ENCODE peak calls at places on chromosomes 3 and 15, in seven cellular contexts. One of them, this sample, is unnamed.

GRCh38 chr15:51016615-51017014 is 78.1 kb downstream of the TNFAIP8L3 start:
- DNase-seq in neural progenitor cell: no peak
- DNase-seq in OCI-LY7: no peak
- DNase-seq in MM.1S: no peak
- DNase-seq in SK-N-SH: no peak
- DNase-seq in HCT116: no peak
- DNase-seq in GM23338: no peak
- DNase-seq in this sample: no peak

GRCh38 chr15:64690008-64690407 is 85.4 kb downstream of the RBPMS2 start:
- DNase-seq in SK-N-SH: no peak
- DNase-seq in HCT116: no peak
- DNase-seq in neural progenitor cell: no peak
- DNase-seq in GM23338: no peak
- DNase-seq in MM.1S: no peak
- DNase-seq in OCI-LY7: no peak
- DNase-seq in this sample: no peak

GRCh38 chr15:73704869-73705645 is 20.9 kb downstream of the CD276 start:
- DNase-seq in MM.1S: peak; percentile 59
- DNase-seq in GM23338: peak; percentile 89
- DNase-seq in neural progenitor cell: peak; percentile 78
- DNase-seq in HCT116: no peak
- DNase-seq in SK-N-SH: peak; percentile 86
- DNase-seq in OCI-LY7: peak; percentile 67
- DNase-seq in this sample: peak; percentile 66

GRCh38 chr3:128276577-128277183 is 123.4 kb downstream of the EEFSEC start:
- DNase-seq in OCI-LY7: no peak
- DNase-seq in MM.1S: no peak
- DNase-seq in neural progenitor cell: no peak
- DNase-seq in SK-N-SH: no peak
- DNase-seq in GM23338: no peak
- DNase-seq in HCT116: no peak
- DNase-seq in this sample: no peak

GRCh38 chr3:168467085-168467714 is 371.5 kb upstream of the GOLIM4 start:
- DNase-seq in OCI-LY7: no peak
- DNase-seq in HCT116: no peak
- DNase-seq in GM23338: peak; percentile 76
- DNase-seq in MM.1S: peak; percentile 84
- DNase-seq in neural progenitor cell: peak; percentile 67
- DNase-seq in SK-N-SH: peak; percentile 23
- DNase-seq in this sample: peak; percentile 32

GRCh38 chr3:44992555-44993470 is 16.8 kb downstream of the EXOSC7 start:
- DNase-seq in OCI-LY7: peak; percentile 13
- DNase-seq in SK-N-SH: peak; percentile 36
- DNase-seq in HCT116: no peak
- DNase-seq in neural progenitor cell: peak; percentile 64
- DNase-seq in GM23338: peak; percentile 77
- DNase-seq in MM.1S: no peak
- DNase-seq in this sample: peak; percentile 66

GRCh38 chr3:13892304-13892703 is 12.4 kb upstream of the WNT7A start:
- DNase-seq in HCT116: no peak
- DNase-seq in MM.1S: no peak
- DNase-seq in OCI-LY7: no peak
- DNase-seq in neural progenitor cell: no peak
- DNase-seq in SK-N-SH: no peak
- DNase-seq in GM23338: no peak
- DNase-seq in this sample: no peak

GRCh38 chr3:105553851-105554250 is 187.1 kb downstream of the ALCAM start:
- DNase-seq in GM23338: no peak
- DNase-seq in MM.1S: no peak
- DNase-seq in OCI-LY7: no peak
- DNase-seq in HCT116: no peak
- DNase-seq in neural progenitor cell: no peak
- DNase-seq in SK-N-SH: no peak
- DNase-seq in this sample: peak; percentile 62

GRCh38 chr3:83003917-83004316 is 1242.5 kb upstream of the GBE1 start:
- DNase-seq in HCT116: no peak
- DNase-seq in OCI-LY7: peak; percentile 71
- DNase-seq in GM23338: peak; percentile 14
- DNase-seq in MM.1S: no peak
- DNase-seq in SK-N-SH: no peak
- DNase-seq in neural progenitor cell: peak; percentile 14
- DNase-seq in this sample: no peak

GRCh38 chr15:68315495-68316007 is 38.0 kb downstream of the FEM1B start:
- DNase-seq in neural progenitor cell: peak; percentile 62
- DNase-seq in OCI-LY7: no peak
- DNase-seq in HCT116: no peak
- DNase-seq in SK-N-SH: no peak
- DNase-seq in GM23338: peak; percentile 69
- DNase-seq in MM.1S: no peak
- DNase-seq in this sample: no peak

GRCh38 chr15:52496776-52497470 is 31.8 kb downstream of the MYO5A start:
- DNase-seq in MM.1S: no peak
- DNase-seq in SK-N-SH: no peak
- DNase-seq in GM23338: no peak
- DNase-seq in neural progenitor cell: no peak
- DNase-seq in OCI-LY7: no peak
- DNase-seq in HCT116: peak; percentile 49
- DNase-seq in this sample: peak; percentile 72

GRCh38 chr3:149487598-149488197 is 13.2 kb downstream of the TM4SF4 start:
- DNase-seq in MM.1S: peak; percentile 38
- DNase-seq in SK-N-SH: no peak
- DNase-seq in neural progenitor cell: peak; percentile 52
- DNase-seq in OCI-LY7: peak; percentile 54
- DNase-seq in HCT116: peak; percentile 61
- DNase-seq in GM23338: peak; percentile 81
- DNase-seq in this sample: no peak

GRCh38 chr3:123733341-123733740 is 148.5 kb upstream of the HACD2 start:
- DNase-seq in OCI-LY7: no peak
- DNase-seq in GM23338: no peak
- DNase-seq in MM.1S: no peak
- DNase-seq in HCT116: no peak
- DNase-seq in SK-N-SH: no peak
- DNase-seq in neural progenitor cell: no peak
- DNase-seq in this sample: no peak

GRCh38 chr3:156293566-156293965 is 173.2 kb downstream of the KCNAB1 start:
- DNase-seq in neural progenitor cell: no peak
- DNase-seq in HCT116: no peak
- DNase-seq in MM.1S: no peak
- DNase-seq in OCI-LY7: no peak
- DNase-seq in SK-N-SH: no peak
- DNase-seq in GM23338: no peak
- DNase-seq in this sample: no peak

GRCh38 chr3:156285626-156286025 is 165.2 kb downstream of the KCNAB1 start:
- DNase-seq in HCT116: no peak
- DNase-seq in OCI-LY7: no peak
- DNase-seq in neural progenitor cell: no peak
- DNase-seq in MM.1S: no peak
- DNase-seq in SK-N-SH: no peak
- DNase-seq in GM23338: no peak
- DNase-seq in this sample: no peak

GRCh38 chr3:156290917-156291268 is 170.5 kb downstream of the KCNAB1 start:
- DNase-seq in GM23338: no peak
- DNase-seq in neural progenitor cell: no peak
- DNase-seq in SK-N-SH: no peak
- DNase-seq in OCI-LY7: no peak
- DNase-seq in MM.1S: no peak
- DNase-seq in HCT116: no peak
- DNase-seq in this sample: no peak

DNA sequence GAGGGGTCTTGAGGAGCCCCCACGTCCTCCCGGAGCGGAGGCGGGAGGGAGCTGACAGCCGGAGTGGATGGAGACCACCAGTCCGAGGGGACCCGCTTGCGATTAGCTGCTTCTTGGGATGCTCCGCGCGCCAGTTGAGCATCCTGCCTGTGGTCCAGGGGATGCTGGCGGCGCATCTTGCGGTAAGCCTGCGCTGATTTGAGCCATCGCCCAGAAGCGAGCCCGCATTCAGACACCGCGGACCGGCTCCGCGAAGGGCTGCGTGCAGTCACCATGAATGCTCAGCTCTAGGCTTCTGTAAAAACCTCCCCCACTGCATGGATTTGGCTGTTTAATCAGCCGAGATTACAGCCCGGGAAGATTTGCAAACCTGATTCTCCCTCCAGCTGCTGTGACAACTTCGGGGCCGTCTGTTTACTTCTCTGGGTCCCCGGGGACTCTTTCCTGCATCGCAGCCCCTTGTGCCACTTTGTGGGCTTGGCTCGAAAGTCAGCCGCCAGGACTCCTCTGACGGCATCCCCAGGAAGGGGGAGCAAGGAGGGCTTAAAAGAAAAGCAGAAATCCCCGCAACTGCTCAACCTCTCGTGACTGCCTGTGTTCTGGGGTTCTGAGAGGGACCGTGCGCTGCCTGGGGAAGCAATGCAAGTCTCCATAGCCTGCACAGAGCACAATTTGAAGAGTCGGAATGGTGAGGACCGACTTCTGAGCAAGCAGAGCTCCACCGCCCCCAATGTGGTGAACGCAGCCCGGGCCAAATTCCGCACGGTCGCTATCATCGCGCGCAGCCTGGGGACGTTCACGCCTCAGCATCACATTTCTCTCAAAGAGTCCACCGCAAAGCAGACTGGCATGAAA is 171.1 kb downstream of the KCNAB1 start:
- DNase-seq in SK-N-SH: peak; percentile 68
- DNase-seq in OCI-LY7: no peak
- DNase-seq in MM.1S: no peak
- DNase-seq in HCT116: no peak
- DNase-seq in neural progenitor cell: peak; percentile 76
- DNase-seq in GM23338: peak; percentile 77
- DNase-seq in this sample: peak; percentile 58
- H3K4me3 ChIP-seq in SK-N-SH: peak overlapping the region; percentile 80
- H3K4me3 ChIP-seq in OCI-LY7: no peak overlapping the region
- H3K4me3 ChIP-seq in MM.1S: no peak overlapping the region
- H3K4me3 ChIP-seq in HCT116: no peak overlapping the region
- H3K4me3 ChIP-seq in neural progenitor cell: peak overlapping the region; percentile 50
- H3K4me3 ChIP-seq in GM23338: peak overlapping the region; percentile 72
- H3K4me3 ChIP-seq in this sample: peak overlapping the region; percentile 62

GRCh38 chr15:26967719-26968269 is 3.2 kb upstream of the GABRG3 start:
- DNase-seq in HCT116: no peak
- DNase-seq in SK-N-SH: peak; percentile 90
- DNase-seq in GM23338: peak; percentile 85
- DNase-seq in MM.1S: no peak
- DNase-seq in OCI-LY7: no peak
- DNase-seq in neural progenitor cell: peak; percentile 82
- DNase-seq in this sample: peak; percentile 14
- TF ChIP-seq EZH2phosphoT487 in HCT116: no peak
- TF ChIP-seq EZH2phosphoT487 in SK-N-SH: no peak
- TF ChIP-seq EZH2phosphoT487 in GM23338: no peak
- TF ChIP-seq EZH2phosphoT487 in MM.1S: no peak
- TF ChIP-seq EZH2phosphoT487 in OCI-LY7: no peak
- TF ChIP-seq EZH2phosphoT487 in neural progenitor cell: no peak
- TF ChIP-seq EZH2phosphoT487 in this sample: no peak

GRCh38 chr15:95325763-95326688 is 1004.5 kb upstream of the NR2F2 start:
- DNase-seq in OCI-LY7: no peak
- DNase-seq in GM23338: no peak
- DNase-seq in neural progenitor cell: no peak
- DNase-seq in HCT116: no peak
- DNase-seq in SK-N-SH: no peak
- DNase-seq in MM.1S: no peak
- DNase-seq in this sample: no peak
- H3K4me3 ChIP-seq in OCI-LY7: no peak overlapping the region
- H3K4me3 ChIP-seq in GM23338: peak overlapping the region; percentile 65
- H3K4me3 ChIP-seq in neural progenitor cell: peak overlapping the region; percentile 48
- H3K4me3 ChIP-seq in HCT116: no peak overlapping the region
- H3K4me3 ChIP-seq in SK-N-SH: no peak overlapping the region
- H3K4me3 ChIP-seq in MM.1S: no peak overlapping the region
- H3K4me3 ChIP-seq in this sample: peak overlapping the region; percentile 50

DNA sequence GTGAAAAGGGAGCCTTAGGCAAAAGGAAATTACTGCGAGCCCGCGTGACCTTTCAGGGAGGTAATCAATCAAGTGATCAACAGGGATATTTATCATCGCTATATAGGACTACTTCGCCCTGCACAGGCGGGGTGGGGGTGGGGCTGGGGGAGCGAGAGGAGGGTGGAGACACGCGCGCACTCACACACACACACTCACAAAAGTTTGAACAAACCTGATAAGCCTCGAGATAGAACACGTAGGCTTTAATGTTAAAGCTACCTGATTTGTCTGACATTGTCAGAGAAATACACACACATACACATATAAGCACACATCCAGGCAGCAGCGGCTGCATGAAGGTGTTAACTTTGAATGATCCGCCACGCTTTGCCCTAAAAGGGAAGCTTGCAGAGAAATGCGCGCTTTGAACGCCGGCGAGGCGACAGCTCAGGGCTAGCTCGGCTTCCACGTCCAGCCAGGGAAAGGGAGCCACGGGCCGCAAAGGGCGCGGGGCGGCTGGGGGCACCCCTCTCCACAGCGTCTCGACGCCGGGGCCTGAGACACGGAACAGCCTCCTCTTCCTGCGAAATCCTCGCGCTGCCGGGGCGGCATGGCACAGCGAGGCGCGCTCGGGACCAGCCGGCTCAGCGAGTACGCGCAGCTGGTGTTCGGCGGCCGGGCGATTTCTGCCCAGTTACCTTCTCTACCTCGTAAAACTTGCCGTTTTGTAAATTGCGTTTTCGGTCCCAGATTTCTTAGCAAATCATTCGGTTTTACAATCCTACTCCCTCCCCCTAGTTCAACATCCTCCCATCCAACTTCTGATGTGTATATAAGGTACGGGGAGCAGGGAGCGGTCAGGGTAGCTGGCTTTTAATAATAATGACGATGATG is 4.8 kb upstream of the MECOM start:
- DNase-seq in HCT116: no peak
- DNase-seq in GM23338: peak; percentile 68
- DNase-seq in SK-N-SH: peak; percentile 68
- DNase-seq in MM.1S: peak; percentile 37
- DNase-seq in OCI-LY7: no peak
- DNase-seq in neural progenitor cell: peak; percentile 75
- DNase-seq in this sample: peak; percentile 42
- TF ChIP-seq EZH2phosphoT487 in HCT116: no peak
- TF ChIP-seq EZH2phosphoT487 in GM23338: no peak
- TF ChIP-seq EZH2phosphoT487 in SK-N-SH: no peak
- TF ChIP-seq EZH2phosphoT487 in MM.1S: peak; percentile 37
- TF ChIP-seq EZH2phosphoT487 in OCI-LY7: no peak
- TF ChIP-seq EZH2phosphoT487 in neural progenitor cell: peak; percentile 22
- TF ChIP-seq EZH2phosphoT487 in this sample: no peak

DNA sequence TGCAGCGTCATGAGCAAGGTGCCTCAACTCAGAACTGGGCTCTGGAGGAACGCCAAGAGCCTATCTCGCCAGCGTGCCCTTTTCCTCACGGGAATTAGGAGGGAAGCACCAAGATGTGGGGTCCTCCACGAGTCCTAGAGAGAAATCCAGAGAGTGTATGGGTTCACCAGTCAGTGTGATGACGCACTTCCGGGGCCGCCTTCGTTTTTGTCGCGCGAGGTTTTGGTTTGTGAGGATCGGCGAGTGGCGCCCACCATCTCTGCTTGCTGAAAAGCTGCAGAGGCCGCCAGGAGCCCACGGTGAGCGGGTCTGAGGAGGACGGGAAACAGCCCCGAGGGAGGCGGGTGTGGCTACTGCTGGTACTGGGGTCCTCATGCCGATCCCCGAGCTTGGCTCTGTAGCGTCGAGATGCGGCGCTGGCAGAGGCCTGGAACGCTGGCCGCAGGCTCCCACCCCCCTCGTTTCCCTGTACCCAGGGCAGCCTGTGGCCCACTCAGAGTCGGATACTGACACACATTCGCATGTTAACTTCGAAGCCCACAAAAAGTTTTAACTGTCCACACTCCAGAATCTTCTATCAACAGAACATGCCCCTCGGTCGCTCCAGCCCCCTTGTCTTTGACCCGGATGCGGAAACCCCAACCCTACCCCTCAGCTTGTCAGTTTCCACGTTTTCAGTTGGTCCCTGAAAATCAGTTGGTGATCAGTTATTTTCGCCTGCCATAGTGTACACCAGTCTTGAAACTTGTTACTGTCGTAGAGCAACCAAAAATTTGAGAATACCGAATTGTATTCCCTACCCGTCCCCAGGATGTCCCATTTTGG is 30.4 kb downstream of the ZNF662 start:
- DNase-seq in OCI-LY7: no peak
- DNase-seq in MM.1S: no peak
- DNase-seq in neural progenitor cell: no peak
- DNase-seq in HCT116: no peak
- DNase-seq in GM23338: peak; percentile 38
- DNase-seq in SK-N-SH: no peak
- DNase-seq in this sample: peak; percentile 73
- H3K4me3 ChIP-seq in OCI-LY7: no peak overlapping the region
- H3K4me3 ChIP-seq in MM.1S: no peak overlapping the region
- H3K4me3 ChIP-seq in neural progenitor cell: no peak overlapping the region
- H3K4me3 ChIP-seq in HCT116: no peak overlapping the region
- H3K4me3 ChIP-seq in GM23338: no peak overlapping the region
- H3K4me3 ChIP-seq in SK-N-SH: no peak overlapping the region
- H3K4me3 ChIP-seq in this sample: peak overlapping the region; percentile 67

This sample was measured in GM23248.